ENCODE peak calls at places on chromosomes 12 and 14, in six cellular contexts. S, Z, Y, Q, G and I are unnamed samples.

GRCh38 chr12:53558631-53559030 is 51.3 kb upstream of the NPFF start:
- DNase-seq in Q (no peak), Y (no peak), S (no peak), Z (no peak), G (no peak), I (no peak)

GRCh38 chr14:93137864-93138263 is 22.1 kb upstream of the ITPK1 start:
- DNase-seq in Y (peak), Z (no peak), S (peak), G (no peak), Q (no peak), I (no peak)

GRCh38 chr12:57619434-57620244 is 8.4 kb downstream of the ARHGEF25 start:
- DNase-seq in G (no peak), Q (no peak), Y (no peak), Z (no peak), S (peak), I (no peak)

GRCh38 chr14:85301506-85301905 is 228.4 kb upstream of the FLRT2 start:
- DNase-seq in S (no peak), Q (no peak), G (no peak), Y (no peak), Z (no peak), I (no peak)

GRCh38 chr12:25855716-25856115 is 102.8 kb upstream of the RASSF8 start:
- DNase-seq in Q (no peak), G (no peak), Y (no peak), S (no peak), Z (no peak), I (no peak)

GRCh38 chr12:118611295-118611694 is 234.9 kb downstream of the SUDS3 start:
- DNase-seq in Q (no peak), Y (no peak), G (no peak), Z (no peak), S (no peak), I (peak)

GRCh38 chr14:55077155-55077554 is 25.7 kb downstream of the MAPK1IP1L start:
- DNase-seq in Q (no peak), G (no peak), Z (no peak), Y (peak), S (no peak), I (no peak)

GRCh38 chr12:75890141-75890540 is 141.4 kb downstream of the PHLDA1 start:
- DNase-seq in Y (no peak), G (no peak), Q (no peak), S (no peak), Z (no peak), I (no peak)

GRCh38 chr12:122350444-122350843 is 72.0 kb downstream of the CLIP1 start:
- DNase-seq in Q (no peak), G (no peak), S (peak), Z (no peak), Y (no peak), I (peak)

GRCh38 chr12:62006076-62006732 is 254.0 kb upstream of the USP15 start:
- DNase-seq in S (no peak), G (peak), Q (peak), Z (peak), Y (no peak), I (peak)

GRCh38 chr12:46787496-46788055 is 38.2 kb downstream of the SLC38A4 start:
- DNase-seq in S (no peak), Z (no peak), G (no peak), Q (no peak), Y (no peak), I (no peak)

GRCh38 chr12:57085999-57086950 is 2.6 kb upstream of the NAB2 start:
- DNase-seq in S (peak), Y (peak), Z (no peak), Q (peak), G (peak), I (peak)

GRCh38 chr14:79090781-79091180 is 920.6 kb downstream of the NRXN3 start:
- DNase-seq in Z (no peak), S (no peak), Y (no peak), Q (no peak), G (no peak), I (no peak)

GRCh38 chr14:34450958-34451357 is 11.1 kb downstream of the SPTSSA start:
- DNase-seq in G (no peak), Z (no peak), Y (no peak), S (no peak), Q (no peak), I (no peak)

GRCh38 chr12:11771895-11772502 is 122.5 kb downstream of the ETV6 start:
- DNase-seq in S (no peak), Y (no peak), G (no peak), Q (no peak), Z (no peak), I (no peak)

GRCh38 chr12:109870648-109871047 is 9.7 kb downstream of the GLTP start:
- DNase-seq in S (no peak), Y (no peak), Z (no peak), G (no peak), Q (no peak), I (no peak)

GRCh38 chr12:17060260-17060659 is 454.3 kb upstream of the LMO3 start:
- DNase-seq in G (no peak), Y (no peak), S (no peak), Z (no peak), Q (no peak), I (no peak)

GRCh38 chr12:103043531-103044445 is 86.3 kb downstream of the ASCL1 start:
- DNase-seq in Y (no peak), Z (no peak), Q (no peak), G (no peak), S (no peak), I (no peak)
- H3K27ac ChIP-seq in Y (no peak), Z (no peak), Q (no peak), G (no peak), S (no peak), I (no peak)

GRCh38 chr12:2339022-2339431 is 286.2 kb downstream of the CACNA1C start:
- DNase-seq in Q (no peak), S (no peak), Y (peak), G (no peak), Z (no peak), I (no peak)
- H3K27ac ChIP-seq in Q (no peak), S (no peak), Y (peak), G (no peak), Z (peak), I (no peak)

GRCh38 chr14:99578541-99579044 is 25.4 kb downstream of the CCDC85C start:
- DNase-seq in S (no peak), G (no peak), Z (no peak), Q (no peak), Y (peak), I (no peak)
- H3K27ac ChIP-seq in S (peak), G (no peak), Z (peak), Q (no peak), Y (peak), I (no peak)

DNA sequence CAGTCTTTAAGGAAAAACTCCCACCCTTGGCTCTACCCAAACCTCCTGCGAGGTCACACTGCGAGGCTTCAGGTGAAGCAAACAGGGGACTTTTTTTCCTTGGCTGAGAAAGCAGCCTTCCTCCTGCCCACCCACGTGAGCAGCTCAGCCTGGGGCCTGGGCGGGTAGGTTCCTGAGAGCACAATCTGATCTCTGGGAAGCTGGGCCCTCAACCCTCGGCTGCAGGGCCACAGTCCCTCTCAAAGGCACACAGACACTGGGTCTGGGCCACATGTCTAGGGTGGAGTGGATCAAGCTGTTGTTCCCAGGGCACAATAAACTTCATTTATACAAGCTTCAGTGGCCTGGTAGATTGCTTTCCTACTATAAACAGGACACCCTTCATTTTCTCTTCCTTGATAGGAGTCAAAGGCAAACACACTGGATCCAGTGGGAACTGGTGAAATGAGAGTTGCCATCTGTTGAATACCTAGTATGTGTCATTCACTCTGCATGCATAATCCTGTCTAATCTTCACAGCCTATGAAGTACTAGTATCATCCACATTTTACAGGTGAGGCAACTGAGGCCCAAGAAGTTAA is 41.3 kb upstream of the PNMA1 start:
- DNase-seq in S (no peak), Z (no peak), Y (peak), G (no peak), Q (no peak), I (peak)
- H3K27ac ChIP-seq in S (peak), Z (peak), Y (peak), G (peak), Q (peak), I (peak)

DNA sequence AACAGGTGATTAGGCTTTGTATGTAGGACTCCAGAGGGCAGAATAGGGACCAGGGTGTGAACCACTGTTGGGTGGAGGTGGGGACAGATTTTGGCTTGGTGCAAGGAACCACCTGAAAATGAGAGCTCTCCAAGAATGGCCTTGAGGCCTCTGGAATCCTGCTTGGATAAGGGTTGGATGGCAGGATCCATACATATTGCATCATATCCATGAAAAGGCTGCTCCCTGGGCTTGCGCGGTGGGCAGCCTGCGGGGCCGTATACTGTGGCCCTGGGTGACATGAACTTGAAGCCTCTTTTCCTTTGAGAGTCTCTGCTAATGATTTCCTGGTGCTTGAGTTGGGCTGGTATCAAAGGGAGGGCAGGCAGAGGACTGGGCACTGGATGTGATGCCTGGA is 1.3 kb upstream of the SLC10A1 start:
- DNase-seq in Y (no peak), G (no peak), S (no peak), Q (no peak), Z (no peak), I (no peak)
- H3K27ac ChIP-seq in Y (no peak), G (no peak), S (no peak), Q (no peak), Z (no peak), I (no peak)

GRCh38 chr12:45182511-45182910 is 33.4 kb upstream of the ANO6 start:
- DNase-seq in Z (no peak), G (no peak), Q (peak), Y (no peak), S (no peak), I (no peak)
- H3K27ac ChIP-seq in Z (no peak), G (no peak), Q (peak), Y (no peak), S (no peak), I (no peak)

GRCh38 chr14:39030209-39030608 is 72.8 kb downstream of the SEC23A start:
- DNase-seq in Q (no peak), Z (no peak), S (no peak), Y (no peak), G (no peak), I (no peak)
- H3K27ac ChIP-seq in Q (no peak), Z (no peak), S (no peak), Y (no peak), G (no peak), I (no peak)